ENCODE peak calls at places on chromosome 19, in eight cellular contexts. M is COR-L47, A is head of caudate nucleus, U is NCI-H345, I is heart right ventricle, Y is Right ventricle myocardium superior, K is GM13976, E is HS-5. G is an unnamed sample.

GRCh38 chr19:4624733-4625362 is 14.5 kb upstream of the TNFAIP8L1 start:
- DNase-seq in M (no peak), A (no peak), U (peak; percentile 44), I (no peak), Y (no peak), K (peak; percentile 55), E (no peak), G (no peak)

GRCh38 chr19:33281296-33281926 is 20.9 kb downstream of the CEBPA start:
- DNase-seq in M (no peak), A (no peak), U (no peak), I (no peak), Y (no peak), K (no peak), E (no peak), G (no peak)

GRCh38 chr19:13692096-13692495 is 72.2 kb upstream of the MRI1 start:
- DNase-seq in M (peak; percentile 55), A (peak; percentile 84), U (peak; percentile 74), I (no peak), Y (no peak), K (no peak), E (peak; percentile 79), G (no peak)

GRCh38 chr19:3968556-3969434 is 2.1 kb downstream of the DAPK3 start:
- DNase-seq in M (no peak), A (no peak), U (peak; percentile 51), I (peak; percentile 85), Y (peak; percentile 91), K (no peak), E (peak; percentile 100), G (peak; percentile 100)

GRCh38 chr19:2578391-2578826 is 102.5 kb downstream of the GADD45B start:
- DNase-seq in M (no peak), A (no peak), U (no peak), I (no peak), Y (peak; percentile 61), K (no peak), E (no peak), G (peak; percentile 67)

GRCh38 chr19:28504727-28505126 is 708.2 kb downstream of the UQCRFS1 start:
- DNase-seq in M (no peak), A (no peak), U (no peak), I (no peak), Y (no peak), K (no peak), E (no peak), G (no peak)

GRCh38 chr19:47542030-47542475 is 27.2 kb upstream of the NAPA start:
- DNase-seq in M (no peak), A (no peak), U (no peak), I (no peak), Y (no peak), K (no peak), E (no peak), G (peak; percentile 91)

GRCh38 chr19:50908311-50908710 is 2.9 kb downstream of the KLK4 start:
- DNase-seq in M (no peak), A (no peak), U (no peak), I (no peak), Y (no peak), K (no peak), E (no peak), G (no peak)

GRCh38 chr19:49114630-49115363 is 627 bp downstream of the LIN7B start:
- DNase-seq in M (no peak), A (peak; percentile 85), U (peak; percentile 31), I (peak; percentile 71), Y (peak; percentile 80), K (no peak), E (no peak), G (peak; percentile 58)

GRCh38 chr19:47310819-47311218 is 1.2 kb downstream of the C5AR1 start:
- DNase-seq in M (peak; percentile 59), A (peak; percentile 8), U (peak; percentile 62), I (peak; percentile 42), Y (peak; percentile 82), K (no peak), E (no peak), G (no peak)

GRCh38 chr19:42216653-42217521 is 590 bp downstream of the DEDD2 start:
- DNase-seq in M (peak; percentile 31), A (peak; percentile 45), U (no peak), I (peak; percentile 48), Y (peak; percentile 64), K (peak; percentile 59), E (no peak), G (peak; percentile 58)

GRCh38 chr19:47404334-47405196 is 14.8 kb downstream of the MEIS3 start:
- DNase-seq in M (no peak), A (no peak), U (no peak), I (no peak), Y (no peak), K (no peak), E (no peak), G (no peak)

GRCh38 chr19:45809643-45810159 is 5.4 kb downstream of the RSPH6A start:
- DNase-seq in M (peak; percentile 47), A (no peak), U (peak; percentile 68), I (no peak), Y (no peak), K (no peak), E (peak; percentile 28), G (peak; percentile 86)

GRCh38 chr19:37635076-37636056 is 19.9 kb downstream of the ZFP30 start:
- DNase-seq in M (no peak), A (no peak), U (no peak), I (no peak), Y (no peak), K (no peak), E (no peak), G (no peak)

GRCh38 chr19:10580979-10581631 is 6.0 kb downstream of the AP1M2 start:
- DNase-seq in M (peak; percentile 91), A (peak; percentile 87), U (peak; percentile 77), I (peak; percentile 84), Y (peak; percentile 93), K (peak; percentile 87), E (peak; percentile 79), G (peak; percentile 89)

GRCh38 chr19:48961673-48962028 is 3.5 kb upstream of the FTL start:
- DNase-seq in M (no peak), A (no peak), U (no peak), I (no peak), Y (no peak), K (no peak), E (no peak), G (no peak)

GRCh38 chr19:8451885-8452284 is 7.1 kb downstream of the HNRNPM start:
- DNase-seq in M (no peak), A (no peak), U (no peak), I (no peak), Y (no peak), K (no peak), E (peak; percentile 56), G (peak; percentile 61)

GRCh38 chr19:54453921-54454780 is 5.2 kb downstream of the LENG8 start:
- DNase-seq in M (no peak), A (no peak), U (no peak), I (no peak), Y (no peak), K (no peak), E (no peak), G (no peak)

GRCh38 chr19:47719047-47719885 is 6.0 kb downstream of the EHD2 start:
- DNase-seq in M (no peak), A (peak; percentile 73), U (no peak), I (peak; percentile 91), Y (peak; percentile 93), K (no peak), E (peak; percentile 95), G (peak; percentile 99)

GRCh38 chr19:48934837-48935236 is 1.3 kb downstream of the DHDH start:
- DNase-seq in M (no peak), A (no peak), U (no peak), I (no peak), Y (no peak), K (no peak), E (no peak), G (no peak)

GRCh38 chr19:29487432-29487831 is 38.4 kb upstream of the VSTM2B start:
- DNase-seq in M (no peak), A (no peak), U (no peak), I (no peak), Y (no peak), K (no peak), E (no peak), G (no peak)

GRCh38 chr19:49590071-49590970 is 661 bp upstream of the PRR12 start:
- DNase-seq in M (peak; percentile 97), A (peak; percentile 91), U (peak; percentile 96), I (peak; percentile 95), Y (peak; percentile 97), K (peak; percentile 96), E (peak; percentile 91), G (peak; percentile 98)

GRCh38 chr19:53908106-53908932 is 759 bp upstream of the CACNG7 start:
- DNase-seq in M (no peak), A (peak; percentile 92), U (no peak), I (peak; percentile 24), Y (peak; percentile 54), K (peak; percentile 73), E (no peak), G (no peak)

GRCh38 chr19:5914946-5915781 is 1.1 kb downstream of the CAPS start:
- DNase-seq in M (no peak), A (no peak), U (no peak), I (no peak), Y (no peak), K (no peak), E (no peak), G (no peak)

GRCh38 chr19:4559569-4559968 is at the start of gene SEMA6B:
- DNase-seq in M (no peak), A (no peak), U (no peak), I (no peak), Y (peak; percentile 75), K (no peak), E (no peak), G (peak; percentile 29)

GRCh38 chr19:48896191-48896720 is 2.3 kb downstream of the TULP2 start:
- DNase-seq in M (no peak), A (peak; percentile 68), U (no peak), I (peak; percentile 71), Y (peak; percentile 80), K (peak; percentile 88), E (no peak), G (no peak)

GRCh38 chr19:2187164-2187563 is 23.4 kb downstream of the DOT1L start:
- DNase-seq in M (no peak), A (no peak), U (no peak), I (no peak), Y (no peak), K (no peak), E (no peak), G (no peak)

G was measured in mesenchymal stem cell.